ENCODE peak calls at places on chromosome 19, in nine cellular contexts. D is kidney epithelial cell, N is mucosa of descending colon, E is esophagus squamous epithelium, U is keratinocyte, J is omental fat pad, O is AG04450, P is lower leg skin, F is left lung. K is an unnamed sample.

GRCh38 chr19:49861541-49862410 is 5.6 kb downstream of the PNKP start:
- DNase-seq in F (no peak), J (no peak), U (no peak), P (no peak), N (no peak), D (no peak), O (no peak), E (no peak), K (no peak)

GRCh38 chr19:5207806-5208205 is 132.8 kb downstream of the PTPRS start:
- DNase-seq in U (no peak), P (no peak), J (no peak), F (no peak), D (no peak), O (no peak), N (no peak), E (no peak), K (no peak)

GRCh38 chr19:43620061-43621001 is 902 bp upstream of the ZNF428 start:
- DNase-seq in N (no peak), D (no peak), P (no peak), F (no peak), U (no peak), E (no peak), O (no peak), J (no peak), K (no peak)

GRCh38 chr19:56597696-56598095 is 2.6 kb downstream of the ZNF71 start:
- DNase-seq in E (no peak), U (no peak), P (no peak), O (no peak), F (no peak), N (no peak), D (no peak), J (no peak), K (no peak)

GRCh38 chr19:38434549-38435051 is 1.1 kb downstream of the RYR1 start:
- DNase-seq in N (no peak), O (no peak), U (no peak), P (no peak), D (no peak), F (no peak), J (no peak), E (no peak), K (no peak)

GRCh38 chr19:41939861-41940442 is 11.7 kb upstream of the ERFL start:
- DNase-seq in N (peak; percentile 77), D (no peak), E (no peak), O (no peak), F (no peak), P (no peak), J (no peak), U (no peak), K (no peak)

GRCh38 chr19:35790981-35791813 is 15.8 kb downstream of the ARHGAP33 start:
- DNase-seq in O (no peak), J (no peak), D (no peak), E (no peak), P (no peak), F (no peak), U (no peak), N (no peak), K (no peak)

GRCh38 chr19:16417660-16418596 is 53.8 kb downstream of the EPS15L1 start:
- DNase-seq in D (no peak), P (peak; percentile 40), U (peak; percentile 5), J (peak; percentile 62), N (peak; percentile 76), O (no peak), F (no peak), E (no peak), K (peak; percentile 48)

GRCh38 chr19:56896041-56896440 is 55.5 kb upstream of the PEG3 start:
- DNase-seq in D (no peak), F (no peak), P (no peak), O (no peak), U (no peak), N (no peak), J (no peak), E (no peak), K (no peak)

GRCh38 chr19:53190253-53190652 is 2.9 kb downstream of the ZNF665 start:
- DNase-seq in U (no peak), J (no peak), P (no peak), D (no peak), O (no peak), E (no peak), N (no peak), F (no peak), K (no peak)

GRCh38 chr19:8355631-8356402 is 8.1 kb upstream of the ANGPTL4 start:
- DNase-seq in U (peak; percentile 84), D (peak; percentile 96), J (peak; percentile 47), F (peak; percentile 70), N (peak; percentile 35), P (peak; percentile 64), O (no peak), E (no peak), K (peak; percentile 80)

GRCh38 chr19:33676999-33677665 is 55.4 kb downstream of the CHST8 start:
- DNase-seq in E (no peak), P (no peak), F (no peak), J (no peak), D (no peak), N (no peak), U (no peak), O (no peak), K (no peak)

GRCh38 chr19:33673996-33674395 is 52.2 kb downstream of the CHST8 start:
- DNase-seq in P (no peak), F (no peak), U (no peak), N (no peak), O (no peak), D (no peak), E (no peak), J (no peak), K (no peak)

GRCh38 chr19:33673258-33673875 is 51.6 kb downstream of the CHST8 start:
- DNase-seq in D (no peak), O (no peak), U (no peak), N (no peak), E (no peak), F (no peak), J (no peak), P (no peak), K (no peak)

GRCh38 chr19:33674575-33675367 is 53.0 kb downstream of the CHST8 start:
- DNase-seq in F (no peak), N (no peak), E (no peak), J (no peak), P (no peak), U (no peak), O (no peak), D (no peak), K (no peak)

DNA sequence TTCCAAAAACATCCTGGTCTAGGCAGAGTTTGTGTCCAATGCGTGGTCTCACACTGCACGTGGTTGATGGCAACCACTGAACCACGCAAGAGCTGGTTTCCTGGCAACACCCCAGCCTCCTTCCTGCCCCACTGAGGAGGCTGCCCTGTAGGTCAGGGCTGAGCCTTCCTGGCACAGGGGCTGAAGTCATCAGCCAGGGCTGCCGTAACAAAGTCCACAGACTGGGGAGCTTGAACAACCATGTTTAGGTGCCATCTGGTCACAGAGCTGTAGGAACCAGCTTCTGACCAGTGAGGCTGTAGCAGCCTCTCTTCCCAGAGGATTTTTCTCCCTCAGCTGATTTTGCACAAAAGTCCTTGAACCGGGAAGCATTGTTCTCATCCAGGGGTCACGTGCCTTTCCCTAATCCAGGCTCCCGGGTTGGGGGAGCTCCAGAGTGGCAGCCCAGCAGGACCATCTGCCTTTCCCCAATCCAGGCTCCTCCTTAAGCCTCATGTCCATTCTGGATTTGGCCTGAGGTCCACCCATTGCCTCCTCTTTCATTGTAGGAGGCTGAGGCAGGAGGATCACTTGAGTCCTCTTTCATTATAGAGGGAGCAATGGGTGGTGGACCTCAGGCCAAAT is 53.9 kb downstream of the CHST8 start:
- DNase-seq in P (no peak), D (no peak), F (no peak), E (no peak), O (no peak), U (no peak), N (no peak), J (no peak), K (no peak)
- TF ChIP-seq CTCF in P (no peak), D (no peak), F (no peak), E (no peak), O (no peak), U (no peak), N (no peak), J (no peak), K (no peak)

DNA sequence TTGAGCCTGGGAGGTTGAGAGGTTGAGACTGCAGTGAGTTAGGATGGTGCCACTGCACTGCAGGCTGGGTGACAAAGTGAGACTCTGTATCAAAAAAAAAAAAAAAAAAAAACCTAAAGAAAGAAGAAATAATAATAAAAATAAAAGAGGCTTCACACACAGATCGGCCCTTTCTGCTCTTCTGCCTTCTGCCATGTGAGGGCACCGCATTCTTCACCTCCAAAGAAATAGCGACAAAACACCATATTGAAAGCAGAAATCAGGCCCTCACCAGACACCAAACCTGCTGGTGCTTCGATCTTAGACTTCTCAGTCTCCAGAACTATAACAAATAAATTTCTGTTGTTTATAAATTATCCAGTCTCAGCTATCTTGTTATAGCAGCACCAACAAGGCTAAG is 3.0 kb downstream of the ZNF649 start:
- DNase-seq in P (no peak), U (no peak), J (no peak), F (no peak), N (no peak), E (no peak), O (no peak), D (no peak), K (no peak)
- TF ChIP-seq CTCF in P (no peak), U (no peak), J (no peak), F (no peak), N (no peak), E (no peak), O (no peak), D (no peak), K (no peak)

DNA sequence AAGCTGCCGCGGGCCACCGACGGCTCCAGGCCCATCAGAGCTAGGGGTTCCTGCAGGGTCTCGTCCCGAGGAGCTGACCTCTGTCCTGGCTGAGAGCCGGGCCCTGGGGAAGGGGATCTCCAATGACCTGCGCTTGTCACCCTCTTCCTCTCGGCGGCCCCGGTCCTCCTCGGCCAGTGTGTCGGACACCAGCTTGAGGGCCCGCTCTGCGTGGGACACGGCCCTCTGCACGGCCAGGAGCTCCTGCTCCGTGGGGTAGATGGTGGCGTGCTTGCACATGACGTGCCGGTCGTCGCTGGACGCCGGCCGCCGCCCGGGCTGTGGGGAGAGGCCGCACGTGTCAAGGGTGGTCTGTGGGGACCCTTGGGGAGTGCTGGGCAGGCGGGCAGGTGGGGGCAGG is 32.7 kb upstream of the MATK start:
- DNase-seq in O (no peak), U (no peak), J (no peak), E (no peak), N (no peak), P (no peak), F (no peak), D (no peak), K (no peak)
- TF ChIP-seq CTCF in O (no peak), U (no peak), J (no peak), E (no peak), N (no peak), P (no peak), F (no peak), D (no peak), K (no peak)

DNA sequence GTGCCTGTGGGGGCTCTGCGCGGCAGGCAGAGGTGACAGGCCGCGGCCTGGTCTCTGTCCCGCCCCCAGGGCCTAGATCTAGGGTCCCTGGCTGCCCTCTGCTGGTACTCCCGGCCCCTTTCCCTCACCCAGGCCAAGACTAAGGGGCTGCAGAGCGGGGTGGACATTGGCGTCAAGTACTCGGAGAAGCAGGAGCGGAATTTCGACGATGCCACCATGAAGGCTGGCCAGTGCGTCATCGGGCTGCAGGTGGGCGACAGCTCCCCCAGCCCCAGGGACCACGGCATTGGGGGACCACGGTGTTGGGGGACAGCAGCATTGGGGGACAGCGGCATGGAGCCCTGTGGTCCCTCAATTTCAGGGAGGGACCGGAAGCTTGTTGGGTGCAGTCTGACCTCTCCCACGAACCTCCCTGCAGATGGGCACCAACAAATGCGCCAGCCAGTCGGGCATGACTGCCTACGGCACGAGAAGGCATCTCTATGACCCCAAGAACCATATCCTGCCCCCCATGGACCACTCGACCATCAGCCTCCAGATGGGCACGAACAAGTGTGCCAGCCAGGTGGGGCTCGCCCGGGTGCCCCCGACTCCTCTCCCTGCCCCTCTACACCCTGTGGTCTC is 3.8 kb upstream of the ABCA7 start:
- DNase-seq in F (no peak), E (no peak), D (no peak), J (no peak), N (peak; percentile 53), U (no peak), P (no peak), O (no peak), K (peak; percentile 37)
- TF ChIP-seq CTCF in F (no peak), E (no peak), D (no peak), J (no peak), N (no peak), U (no peak), P (no peak), O (peak; percentile 12), K (no peak)